ENCODE peak calls at places on chromosomes 2 and 18, in eight cellular contexts. Q is activated T-helper 1 cell treated with anti-CD3 and anti-CD28 coated beads, Interleukin-2, amount 50 U/mL, for 16 hours; Z is epithelial cell of esophagus; Y is AG20443; L is NCI-H774; N is astrocyte; I is EL; P is ELR. S is an unnamed sample.

GRCh38 chr2:239629936-239630617 is 229.3 kb upstream of the HDAC4 start:
- DNase-seq in Q (no peak), N (peak), L (no peak), Y (peak), P (no peak), I (no peak), Z (no peak), S (no peak)

GRCh38 chr2:158487419-158487818 is 30.7 kb downstream of the PKP4 start:
- DNase-seq in Y (no peak), P (peak), Z (no peak), N (peak), I (peak), L (no peak), Q (no peak), S (peak)

GRCh38 chr2:32825291-32825712 is 121.5 kb upstream of the LTBP1 start:
- DNase-seq in I (peak), Y (no peak), P (peak), L (no peak), N (peak), Q (no peak), Z (peak), S (no peak)

GRCh38 chr2:128319773-128320608 is 1.3 kb upstream of the HS6ST1 start:
- DNase-seq in Y (peak), Z (no peak), L (no peak), N (no peak), P (no peak), Q (no peak), I (no peak), S (peak)

GRCh38 chr2:149629003-149629402 is 41.4 kb upstream of the MMADHC start:
- DNase-seq in P (no peak), I (no peak), Z (no peak), L (no peak), Q (no peak), Y (no peak), N (no peak), S (no peak)

GRCh38 chr2:120680136-120680761 is 55.4 kb upstream of the GLI2 start:
- DNase-seq in Q (peak), I (peak), P (peak), N (peak), L (peak), Y (peak), Z (peak), S (peak)

GRCh38 chr2:23630111-23630480 is 245.1 kb downstream of the KLHL29 start:
- DNase-seq in Q (no peak), Y (no peak), L (no peak), I (no peak), N (no peak), P (no peak), Z (no peak), S (peak)

GRCh38 chr2:157271590-157272203 is 14.2 kb downstream of the GALNT5 start:
- DNase-seq in Z (no peak), N (no peak), I (no peak), Q (no peak), L (no peak), P (no peak), Y (no peak), S (no peak)

GRCh38 chr2:101540518-101540917 is 65.6 kb upstream of the RFX8 start:
- DNase-seq in Z (peak), Y (peak), I (peak), Q (no peak), P (peak), L (no peak), N (no peak), S (peak)

GRCh38 chr2:230068658-230069080 is at the start of gene SLC16A14:
- DNase-seq in Y (no peak), L (peak), Z (peak), I (peak), P (peak), N (peak), Q (no peak), S (peak)

GRCh38 chr2:127105656-127106456 is 1.1 kb downstream of the BIN1 start:
- DNase-seq in N (peak), Q (no peak), I (peak), Z (peak), Y (peak), L (no peak), P (peak), S (peak)

GRCh38 chr18:35084494-35085449 is 43.6 kb downstream of the MAPRE2 start:
- DNase-seq in I (no peak), N (peak), P (no peak), L (no peak), Z (no peak), Y (no peak), Q (no peak), S (no peak)

GRCh38 chr2:21263622-21264021 is 139.9 kb downstream of the TDRD15 start:
- DNase-seq in Z (no peak), P (no peak), Y (no peak), Q (no peak), N (no peak), I (no peak), L (no peak), S (no peak)

GRCh38 chr18:51668632-51669031 is 471.2 kb upstream of the MEX3C start:
- DNase-seq in P (no peak), Y (no peak), Z (no peak), Q (no peak), L (no peak), N (no peak), I (no peak), S (no peak)

GRCh38 chr2:72340665-72341064 is 193.0 kb upstream of the CYP26B1 start:
- DNase-seq in L (no peak), Y (peak), N (no peak), Q (no peak), Z (no peak), I (no peak), P (no peak), S (no peak)

GRCh38 chr2:205700331-205701132 is 18.2 kb downstream of the NRP2 start:
- DNase-seq in Y (peak), Z (peak), N (peak), Q (no peak), I (peak), L (no peak), P (peak), S (peak)

GRCh38 chr2:127347734-127348392 is 39.9 kb downstream of the MAP3K2 start:
- DNase-seq in Z (no peak), N (no peak), Y (no peak), I (no peak), P (no peak), Q (no peak), L (no peak), S (no peak)

GRCh38 chr18:23805898-23806297 is 116.6 kb downstream of the LAMA3 start:
- DNase-seq in Q (no peak), N (peak), I (no peak), P (peak), Z (peak), Y (peak), L (no peak), S (no peak)

GRCh38 chr18:34942276-34942675 is 98.9 kb upstream of the MAPRE2 start:
- DNase-seq in Q (no peak), P (no peak), N (peak), L (no peak), I (no peak), Y (no peak), Z (no peak), S (no peak)

GRCh38 chr18:6960656-6961055 is 156.9 kb downstream of the LAMA1 start:
- DNase-seq in N (peak), Y (peak), I (peak), Q (no peak), Z (peak), P (peak), L (no peak), S (no peak)

GRCh38 chr18:77123313-77124231 is 9.0 kb downstream of the MBP start:
- DNase-seq in Q (no peak), P (no peak), N (no peak), Z (no peak), Y (no peak), I (no peak), L (no peak), S (no peak)

GRCh38 chr2:200405599-200406298 is 99.3 kb downstream of the SPATS2L start:
- DNase-seq in L (peak), I (peak), Q (no peak), Z (peak), Y (peak), N (peak), P (peak), S (peak)

GRCh38 chr2:233115761-233116160 is 55.6 kb downstream of the INPP5D start:
- DNase-seq in N (no peak), Q (no peak), Z (no peak), P (no peak), Y (no peak), I (no peak), L (no peak), S (no peak)

GRCh38 chr2:240236217-240237111 is 96.0 kb upstream of the OTOS start:
- DNase-seq in P (no peak), L (no peak), I (no peak), Y (no peak), Z (no peak), Q (no peak), N (no peak), S (peak)

GRCh38 chr2:47208852-47209606 is 53.9 kb upstream of the STPG4 start:
- DNase-seq in Z (peak), L (no peak), N (peak), Y (no peak), I (peak), Q (no peak), P (peak), S (no peak)

GRCh38 chr18:79459946-79460345 is 64.2 kb downstream of the NFATC1 start:
- DNase-seq in P (no peak), L (no peak), Z (no peak), Y (no peak), I (no peak), N (no peak), Q (no peak), S (peak)

GRCh38 chr2:65742977-65743376 is 310.6 kb upstream of the SPRED2 start:
- DNase-seq in I (no peak), N (no peak), P (no peak), Z (no peak), Q (no peak), Y (no peak), L (no peak), S (no peak)

GRCh38 chr2:131419447-131419846 is 55.5 kb upstream of the RAB6D start:
- DNase-seq in N (peak), Q (no peak), L (no peak), Z (no peak), I (peak), Y (no peak), P (no peak), S (no peak)

GRCh38 chr18:48949606-48950535 is 894 bp downstream of the SMAD7 start:
- DNase-seq in N (no peak), Z (peak), Q (no peak), Y (no peak), I (peak), P (peak), L (no peak), S (peak)

GRCh38 chr2:98912221-98912851 is 23.7 kb downstream of the CRACDL start:
- DNase-seq in P (peak), Q (no peak), I (peak), Z (peak), Y (peak), N (peak), L (peak), S (peak)

GRCh38 chr2:136538489-136538888 is 226.9 kb upstream of the THSD7B start:
- DNase-seq in Z (no peak), N (no peak), Q (no peak), I (no peak), Y (no peak), L (no peak), P (no peak), S (no peak)

GRCh38 chr2:12824304-12824761 is 107.6 kb downstream of the TRIB2 start:
- DNase-seq in Y (peak), L (no peak), Z (no peak), Q (no peak), I (peak), P (no peak), N (peak), S (peak)

GRCh38 chr2:12432985-12433640 is 283.6 kb upstream of the TRIB2 start:
- DNase-seq in I (peak), P (peak), L (no peak), Q (no peak), Z (no peak), Y (no peak), N (no peak), S (no peak)

GRCh38 chr2:139293992-139294548 is 513.9 kb upstream of the NXPH2 start:
- DNase-seq in P (peak), N (no peak), Z (no peak), I (no peak), Y (no peak), L (no peak), Q (no peak), S (no peak)

S was measured in osteoblast.